ENCODE peak calls at places on chromosomes 5 and 9, in ten cellular contexts. Z, N, W, V, D, X, Y, A, J and E are unnamed samples.
A peak's percentile ranks its signal among the peaks of the same experiment; 100 is the strongest.

GRCh38 chr5:147551677-147552076 is 41.8 kb upstream of the DPYSL3 start:
- DNase-seq in A (no peak), W (no peak), D (no peak), Z (no peak), X (no peak), J (no peak), N (no peak), V (no peak), Y (peak; percentile 31), E (no peak)

GRCh38 chr9:89684912-89685636 is 80.3 kb downstream of the GADD45G start:
- DNase-seq in A (no peak), N (no peak), V (no peak), D (no peak), J (no peak), W (peak; percentile 78), Z (no peak), Y (no peak), X (peak; percentile 47), E (no peak)

GRCh38 chr5:78006449-78006848 is 230.3 kb upstream of the TBCA start:
- DNase-seq in A (no peak), W (no peak), Z (no peak), N (no peak), Y (no peak), J (no peak), V (no peak), D (no peak), X (no peak), E (no peak)

GRCh38 chr5:87076411-87076810 is 191.3 kb upstream of the RASA1 start:
- DNase-seq in Y (no peak), X (no peak), Z (no peak), W (no peak), D (no peak), J (no peak), N (no peak), A (no peak), V (no peak), E (no peak)

GRCh38 chr5:135095052-135095715 is 61.2 kb upstream of the PITX1 start:
- DNase-seq in N (no peak), X (no peak), V (no peak), W (peak; percentile 9), Y (no peak), D (no peak), J (no peak), A (no peak), Z (no peak), E (peak; percentile 33)

GRCh38 chr5:4879693-4880303 is 260.3 kb upstream of the ADAMTS16 start:
- DNase-seq in A (peak; percentile 72), V (peak; percentile 88), Z (peak; percentile 82), X (peak; percentile 79), N (peak; percentile 68), Y (peak; percentile 47), W (peak; percentile 73), D (no peak), J (peak; percentile 72), E (peak; percentile 61)

GRCh38 chr5:80935811-80936385 is 24.3 kb upstream of the RASGRF2 start:
- DNase-seq in X (no peak), V (peak; percentile 18), A (no peak), D (no peak), J (no peak), Z (no peak), N (no peak), Y (no peak), W (no peak), E (no peak)

GRCh38 chr5:136435951-136436544 is 70.7 kb upstream of the TRPC7 start:
- DNase-seq in W (no peak), J (peak; percentile 20), A (no peak), N (no peak), X (no peak), Y (no peak), Z (no peak), V (peak; percentile 42), D (no peak), E (no peak)

GRCh38 chr9:110142868-110143866 is 64.8 kb downstream of the C9orf152 start:
- DNase-seq in D (no peak), J (peak; percentile 35), Y (no peak), V (peak; percentile 6), W (no peak), A (peak; percentile 51), X (peak; percentile 49), Z (no peak), N (peak; percentile 33), E (no peak)

DNA sequence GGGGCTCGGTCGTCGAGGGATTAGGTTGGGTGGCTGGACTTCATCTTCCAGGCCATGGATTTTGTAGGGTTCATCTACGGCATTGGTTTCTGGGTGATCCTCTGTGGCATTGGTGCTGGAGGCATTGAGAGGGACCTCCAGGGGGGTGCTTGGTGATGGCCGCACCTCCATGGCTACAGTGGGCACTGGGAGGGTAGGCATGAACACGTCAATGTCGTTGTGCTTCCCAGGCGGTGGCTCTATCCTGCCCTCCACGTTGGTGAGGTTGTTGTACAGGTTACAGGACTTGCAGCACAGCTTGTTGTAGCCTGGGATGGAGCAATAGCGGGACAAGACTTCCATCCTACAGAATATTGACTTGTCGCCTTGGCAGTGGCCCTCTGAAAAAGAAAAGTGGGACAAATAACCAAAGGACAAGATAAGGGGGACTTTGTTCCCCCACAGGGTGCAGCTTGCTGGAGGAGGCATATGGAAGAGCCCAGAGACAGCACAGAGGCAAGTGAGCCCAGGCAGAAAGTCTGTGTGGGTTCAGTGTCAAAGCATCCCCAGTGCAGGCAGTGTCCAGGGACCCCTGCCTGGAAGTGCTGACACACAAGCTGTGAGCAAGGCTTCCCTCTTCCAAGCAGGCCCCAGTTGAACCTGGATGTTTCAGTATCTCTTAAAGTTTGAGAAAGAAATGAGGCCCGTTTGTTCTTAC is 53.9 kb downstream of the ZNF354C start:
- DNase-seq in Y (no peak), Z (no peak), N (no peak), X (no peak), J (no peak), W (no peak), D (peak; percentile 29), A (no peak), V (no peak), E (no peak)
- H3K9me3 ChIP-seq in Y (peaks cover 40% of the 10 kb centered on the region), Z (peaks cover 13% of the 10 kb centered on the region), N (no peaks in the 10 kb centered on the region), X (no peaks in the 10 kb centered on the region), J (no peaks in the 10 kb centered on the region), W (peaks cover 57% of the 10 kb centered on the region), D (no peaks in the 10 kb centered on the region), A (peaks cover 15% of the 10 kb centered on the region), V (no peaks in the 10 kb centered on the region), E (peaks cover 39% of the 10 kb centered on the region)

DNA sequence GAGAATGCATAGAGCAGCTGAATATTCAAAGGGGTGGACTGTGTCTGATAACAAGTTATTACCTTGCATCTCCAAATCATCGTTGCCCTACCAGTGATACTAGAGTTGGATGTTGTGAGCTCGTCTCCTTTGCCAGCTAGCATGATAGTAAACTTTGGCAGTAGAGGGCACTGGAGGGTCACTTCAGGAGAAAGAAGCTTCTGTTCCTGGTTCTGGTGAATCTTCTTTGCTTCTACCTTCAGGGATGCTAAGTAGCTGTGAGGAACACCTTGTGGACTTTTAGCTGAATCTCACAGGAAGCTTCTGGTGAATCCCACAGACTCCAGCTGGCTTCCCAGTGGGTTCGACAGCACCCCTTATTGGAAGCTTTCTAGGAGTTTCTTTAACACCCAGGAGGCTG is 626.6 kb upstream of the SGCD start:
- DNase-seq in W (no peak), V (no peak), X (no peak), Y (no peak), Z (no peak), N (no peak), D (no peak), A (peak; percentile 46), J (no peak), E (no peak)
- TF ChIP-seq CTCF in W (no peak), V (no peak), X (peak; percentile 7), Y (peak; percentile 26), Z (no peak), N (peak; percentile 46), D (no peak), A (peak; percentile 41), J (no peak), E (no peak)

GRCh38 chr5:14148483-14148882 is 5.3 kb downstream of the TRIO start:
- DNase-seq in W (no peak), A (no peak), J (no peak), Z (no peak), Y (no peak), X (no peak), V (no peak), D (no peak), N (no peak), E (no peak)

GRCh38 chr5:14146725-14147124 is 3.6 kb downstream of the TRIO start:
- DNase-seq in X (no peak), A (no peak), J (no peak), D (no peak), Z (no peak), Y (no peak), V (peak; percentile 29), N (no peak), W (no peak), E (no peak)

GRCh38 chr5:14147210-14147609 is 4.1 kb downstream of the TRIO start:
- DNase-seq in V (no peak), A (no peak), N (no peak), Z (no peak), W (no peak), J (no peak), D (no peak), X (no peak), Y (no peak), E (no peak)

GRCh38 chr5:14148890-14149671 is 5.9 kb downstream of the TRIO start:
- DNase-seq in Y (no peak), D (no peak), J (no peak), V (no peak), A (no peak), N (no peak), Z (no peak), X (no peak), W (peak; percentile 33), E (no peak)

DNA sequence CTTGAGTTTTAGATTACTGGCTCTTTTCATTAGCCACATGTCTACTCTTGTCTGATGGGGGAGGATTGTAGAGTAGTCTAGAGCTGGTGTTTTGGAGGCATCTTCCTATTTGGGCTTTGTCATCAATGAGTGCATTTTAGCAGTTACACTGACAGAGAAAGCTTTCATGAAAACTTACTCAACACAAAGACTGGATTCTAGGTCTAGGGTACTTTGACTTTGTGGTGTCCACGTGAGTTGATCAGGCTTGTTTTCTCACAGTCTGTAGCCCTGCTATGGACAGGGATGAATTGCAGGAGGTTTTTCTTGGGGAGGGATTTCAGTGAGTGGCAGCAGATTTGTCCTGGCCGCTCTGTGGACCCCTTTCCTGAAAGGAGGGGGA is 6.5 kb downstream of the TRIO start:
- DNase-seq in Y (no peak), D (no peak), X (no peak), W (no peak), V (no peak), J (no peak), Z (no peak), A (no peak), N (no peak), E (no peak)
- H3K4me1 ChIP-seq in Y (peaks cover 32% of the 10 kb centered on the region), D (peaks cover 5% of the 10 kb centered on the region), X (peaks cover 72% of the 10 kb centered on the region), W (peaks cover 80% of the 10 kb centered on the region), V (peaks cover 69% of the 10 kb centered on the region), J (peaks cover 73% of the 10 kb centered on the region), Z (peaks cover 65% of the 10 kb centered on the region), A (peaks cover 86% of the 10 kb centered on the region), N (no peaks in the 10 kb centered on the region), E (peaks cover 73% of the 10 kb centered on the region)

DNA sequence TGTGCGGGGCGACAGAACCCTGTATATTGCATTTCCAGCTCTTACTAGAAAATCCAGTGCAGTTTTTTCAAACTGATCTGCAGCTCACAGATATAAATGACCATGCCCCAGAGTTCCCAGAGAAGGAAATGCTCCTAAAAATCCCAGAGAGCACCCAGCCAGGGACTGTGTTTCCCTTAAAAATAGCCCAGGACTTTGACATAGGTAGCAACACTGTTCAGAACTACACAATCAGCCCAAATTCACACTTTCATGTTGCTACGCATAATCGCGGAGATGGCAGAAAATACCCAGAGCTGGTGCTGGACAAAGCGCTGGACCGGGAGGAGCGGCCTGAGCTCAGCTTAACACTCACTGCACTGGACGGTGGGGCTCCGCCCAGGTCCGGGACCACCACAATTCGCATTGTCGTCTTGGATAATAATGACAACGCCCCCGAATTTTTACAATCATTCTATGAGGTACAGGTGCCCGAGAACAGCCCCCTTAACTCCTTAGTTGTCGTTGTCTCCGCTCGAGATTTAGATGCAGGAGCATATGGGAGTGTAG is 786 bp downstream of the PCDHB5 start:
- DNase-seq in X (no peak), Z (no peak), D (no peak), Y (no peak), J (no peak), N (no peak), V (no peak), A (no peak), W (no peak), E (no peak)
- H3K9me3 ChIP-seq in X (no peaks in the 10 kb centered on the region), Z (peaks cover 24% of the 10 kb centered on the region), D (no peaks in the 10 kb centered on the region), Y (peaks cover 3% of the 10 kb centered on the region), J (no peaks in the 10 kb centered on the region), N (peaks cover 5% of the 10 kb centered on the region), V (no peaks in the 10 kb centered on the region), A (peaks cover 28% of the 10 kb centered on the region), W (peaks cover 69% of the 10 kb centered on the region), E (peaks cover 21% of the 10 kb centered on the region)